ENCODE peak calls at places on chromosomes 16 and 17, in seven cellular contexts. O is occipital lobe; F is stimulated activated CD4-positive, alpha-beta T cell treated with anti-CD3 and anti-CD28 coated beads, Interleukin-4, amount 100 ng/mL, for 24 hours; I is EL; U is H54; L is left colon; C is skeletal muscle cell. Y is an unnamed sample.

GRCh38 chr16:84228321-84228838 is 11.4 kb downstream of the KCNG4 start:
- DNase-seq in O (peak), F (no peak), I (peak), U (peak), L (peak), C (peak), Y (no peak)

GRCh38 chr16:30379165-30379783 is 3.1 kb downstream of the SEPTIN1 start:
- DNase-seq in O (no peak), F (no peak), I (no peak), U (no peak), L (no peak), C (no peak), Y (no peak)

GRCh38 chr16:20332411-20332810 is 5.1 kb upstream of the GP2 start:
- DNase-seq in O (no peak), F (no peak), I (no peak), U (no peak), L (no peak), C (no peak), Y (no peak)

GRCh38 chr17:35750526-35751395 is 2.3 kb downstream of the GAS2L2 start:
- DNase-seq in O (no peak), F (no peak), I (peak), U (no peak), L (no peak), C (no peak), Y (no peak)

GRCh38 chr17:45918241-45918745 is 23.9 kb downstream of the MAPT start:
- DNase-seq in O (no peak), F (no peak), I (no peak), U (no peak), L (no peak), C (no peak), Y (no peak)

GRCh38 chr17:44186307-44187130 is at the start of gene TMUB2:
- DNase-seq in O (peak), F (peak), I (peak), U (peak), L (peak), C (peak), Y (peak)

GRCh38 chr17:29155235-29155965 is 24.8 kb downstream of the MYO18A start:
- DNase-seq in O (no peak), F (peak), I (peak), U (peak), L (peak), C (no peak), Y (no peak)

GRCh38 chr17:19411641-19412040 is 609 bp downstream of the RNF112 start:
- DNase-seq in O (peak), F (no peak), I (no peak), U (no peak), L (no peak), C (no peak), Y (peak)

GRCh38 chr17:50613007-50613406 is 21.7 kb upstream of the ABCC3 start:
- DNase-seq in O (no peak), F (no peak), I (no peak), U (peak), L (no peak), C (no peak), Y (no peak)

GRCh38 chr16:88287219-88287618 is 95.5 kb upstream of the ZNF469 start:
- DNase-seq in O (no peak), F (peak), I (peak), U (peak), L (no peak), C (no peak), Y (no peak)

GRCh38 chr17:77117415-77117814 is 23.4 kb upstream of the SEC14L1 start:
- DNase-seq in O (no peak), F (no peak), I (no peak), U (no peak), L (no peak), C (no peak), Y (no peak)

GRCh38 chr17:50806141-50806643 is 29.2 kb upstream of the WFIKKN2 start:
- DNase-seq in O (no peak), F (no peak), I (no peak), U (no peak), L (no peak), C (no peak), Y (no peak)

GRCh38 chr17:21039839-21040575 is 2.8 kb downstream of the USP22 start:
- DNase-seq in O (no peak), F (peak), I (peak), U (peak), L (no peak), C (no peak), Y (no peak)

GRCh38 chr17:40247926-40248495 is 28.9 kb downstream of the WIPF2 start:
- DNase-seq in O (no peak), F (no peak), I (no peak), U (no peak), L (no peak), C (no peak), Y (no peak)

GRCh38 chr16:3577302-3577752 is at the start of gene NLRC3:
- DNase-seq in O (no peak), F (peak), I (no peak), U (no peak), L (no peak), C (no peak), Y (no peak)

GRCh38 chr16:47499080-47499699 is 38.1 kb downstream of the PHKB start:
- DNase-seq in O (no peak), F (no peak), I (no peak), U (no peak), L (no peak), C (no peak), Y (no peak)

GRCh38 chr17:28404461-28404811 is 1.6 kb downstream of the SLC46A1 start:
- DNase-seq in O (no peak), F (no peak), I (no peak), U (no peak), L (no peak), C (no peak), Y (no peak)

GRCh38 chr17:61204456-61204855 is 195.2 kb upstream of the TBX2 start:
- DNase-seq in O (no peak), F (no peak), I (no peak), U (no peak), L (no peak), C (no peak), Y (no peak)

GRCh38 chr17:77725851-77726250 is 232.7 kb upstream of the TNRC6C start:
- DNase-seq in O (no peak), F (peak), I (no peak), U (no peak), L (no peak), C (no peak), Y (no peak)

GRCh38 chr17:72175787-72176515 is 55.1 kb downstream of the SOX9 start:
- DNase-seq in O (no peak), F (no peak), I (no peak), U (no peak), L (no peak), C (peak), Y (no peak)

GRCh38 chr16:15983898-15984297 is 34.5 kb downstream of the ABCC1 start:
- DNase-seq in O (no peak), F (no peak), I (no peak), U (no peak), L (no peak), C (no peak), Y (no peak)

GRCh38 chr16:68658974-68659360 is 13.9 kb downstream of the CDH3 start:
- DNase-seq in O (no peak), F (no peak), I (no peak), U (no peak), L (no peak), C (no peak), Y (no peak)